ENCODE peak calls at places on chromosome 10, in nine cellular contexts. F, T, U, Y, M, E, O, A and R are unnamed samples. For H3K4me1 and H3K36me3, the result is how much of the 10 kb centered on the place peaks cover.

GRCh38 chr10:70331486-70332268 is 47.9 kb upstream of the NPFFR1 start:
- DNase-seq in F (peak), T (no peak), U (peak), Y (no peak), M (peak), E (peak), O (peak), A (no peak), R (no peak)

GRCh38 chr10:119896061-119896655 is 3.6 kb downstream of the SEC23IP start:
- DNase-seq in F (peak), T (no peak), U (peak), Y (no peak), M (peak), E (no peak), O (peak), A (no peak), R (no peak)

GRCh38 chr10:85575441-85575840 is 791.2 kb downstream of the GRID1 start:
- DNase-seq in F (no peak), T (peak), U (no peak), Y (no peak), M (no peak), E (no peak), O (no peak), A (no peak), R (no peak)

GRCh38 chr10:22646291-22646926 is 68.0 kb downstream of the PIP4K2A start:
- DNase-seq in F (no peak), T (no peak), U (no peak), Y (no peak), M (no peak), E (peak), O (no peak), A (no peak), R (no peak)

GRCh38 chr10:44756235-44756634 is 154.9 kb upstream of the TMEM72 start:
- DNase-seq in F (peak), T (no peak), U (peak), Y (no peak), M (no peak), E (no peak), O (peak), A (no peak), R (no peak)

GRCh38 chr10:80205478-80206276 is at the start of gene ANXA11:
- DNase-seq in F (peak), T (peak), U (peak), Y (peak), M (peak), E (peak), O (peak), A (peak), R (peak)

GRCh38 chr10:380313-380955 is 245.2 kb downstream of the ZMYND11 start:
- DNase-seq in F (peak), T (no peak), U (no peak), Y (no peak), M (no peak), E (no peak), O (peak), A (no peak), R (no peak)

GRCh38 chr10:133335238-133336122 is 1.2 kb downstream of the CALY start:
- DNase-seq in F (peak), T (peak), U (peak), Y (peak), M (peak), E (peak), O (peak), A (peak), R (peak)

GRCh38 chr10:114174462-114175190 is 623 bp upstream of the CCDC186 start:
- DNase-seq in F (peak), T (peak), U (peak), Y (peak), M (peak), E (no peak), O (peak), A (no peak), R (peak)

GRCh38 chr10:50242777-50243176 is 8.5 kb downstream of the ASAH2 start:
- DNase-seq in F (no peak), T (no peak), U (peak), Y (no peak), M (no peak), E (no peak), O (no peak), A (no peak), R (no peak)

GRCh38 chr10:114472874-114473248 is 68.6 kb upstream of the AFAP1L2 start:
- DNase-seq in F (no peak), T (no peak), U (no peak), Y (no peak), M (no peak), E (no peak), O (no peak), A (no peak), R (no peak)

GRCh38 chr10:71649631-71650030 is 69.9 kb downstream of the C10orf105 start:
- DNase-seq in F (no peak), T (no peak), U (no peak), Y (no peak), M (no peak), E (no peak), O (no peak), A (no peak), R (no peak)

GRCh38 chr10:93199221-93199681 is 125.6 kb downstream of the CYP26A1 start:
- DNase-seq in F (peak), T (peak), U (peak), Y (no peak), M (peak), E (no peak), O (peak), A (peak), R (no peak)

GRCh38 chr10:101007915-101008822 is 8.6 kb downstream of the LZTS2 start:
- DNase-seq in F (no peak), T (no peak), U (peak), Y (no peak), M (no peak), E (no peak), O (no peak), A (no peak), R (no peak)

GRCh38 chr10:100287756-100288155 is 1.3 kb upstream of the BLOC1S2 start:
- DNase-seq in F (no peak), T (no peak), U (no peak), Y (no peak), M (no peak), E (no peak), O (no peak), A (no peak), R (no peak)

GRCh38 chr10:116809528-116810500 is 39.5 kb upstream of the ENO4 start:
- DNase-seq in F (no peak), T (peak), U (peak), Y (no peak), M (peak), E (no peak), O (peak), A (no peak), R (no peak)

GRCh38 chr10:21079330-21079658 is 182.2 kb upstream of the NEBL start:
- DNase-seq in F (no peak), T (no peak), U (no peak), Y (no peak), M (no peak), E (no peak), O (no peak), A (no peak), R (no peak)

GRCh38 chr10:126235091-126235978 is 152.9 kb downstream of the ADAM12 start:
- DNase-seq in F (no peak), T (no peak), U (peak), Y (peak), M (no peak), E (no peak), O (no peak), A (no peak), R (no peak)

GRCh38 chr10:31587691-31588090 is 268.7 kb downstream of the ZEB1 start:
- DNase-seq in F (no peak), T (no peak), U (no peak), Y (no peak), M (no peak), E (no peak), O (no peak), A (no peak), R (no peak)

GRCh38 chr10:55410415-55410885 is 609.4 kb upstream of the PCDH15 start:
- DNase-seq in F (no peak), T (peak), U (peak), Y (no peak), M (peak), E (no peak), O (peak), A (no peak), R (no peak)

GRCh38 chr10:31075434-31075833 is 43.8 kb upstream of the ZNF438 start:
- DNase-seq in F (peak), T (no peak), U (peak), Y (no peak), M (no peak), E (no peak), O (peak), A (no peak), R (no peak)

GRCh38 chr10:50621981-50622496 is 1.7 kb downstream of the SGMS1 start:
- DNase-seq in F (peak), T (peak), U (peak), Y (peak), M (peak), E (peak), O (peak), A (peak), R (peak)

GRCh38 chr10:48306870-48307531 is 524 bp downstream of the MAPK8 start:
- DNase-seq in F (peak), T (peak), U (peak), Y (no peak), M (peak), E (peak), O (peak), A (peak), R (peak)

GRCh38 chr10:38047666-38048065 is 37.2 kb downstream of the ZNF33A start:
- DNase-seq in F (peak), T (no peak), U (peak), Y (no peak), M (no peak), E (no peak), O (peak), A (no peak), R (no peak)

GRCh38 chr10:34049887-34050286 is 715.4 kb upstream of the NRP1 start:
- DNase-seq in F (peak), T (no peak), U (peak), Y (no peak), M (no peak), E (no peak), O (peak), A (no peak), R (no peak)

GRCh38 chr10:63157845-63158624 is 24.9 kb downstream of the NRBF2 start:
- DNase-seq in F (peak), T (peak), U (peak), Y (no peak), M (peak), E (peak), O (peak), A (no peak), R (no peak)

GRCh38 chr10:89916481-89916880 is 215.1 kb downstream of the KIF20B start:
- DNase-seq in F (no peak), T (no peak), U (peak), Y (no peak), M (no peak), E (no peak), O (peak), A (no peak), R (no peak)

GRCh38 chr10:105875050-105875449 is 1234.0 kb downstream of the SORCS3 start:
- DNase-seq in F (no peak), T (no peak), U (no peak), Y (no peak), M (no peak), E (no peak), O (no peak), A (no peak), R (no peak)

GRCh38 chr10:131638481-131639278 is 262.1 kb upstream of the PPP2R2D start:
- DNase-seq in F (no peak), T (no peak), U (no peak), Y (no peak), M (no peak), E (no peak), O (no peak), A (no peak), R (no peak)

GRCh38 chr10:70752571-70752970 is 32.6 kb downstream of the TBATA start:
- DNase-seq in F (no peak), T (no peak), U (no peak), Y (peak), M (no peak), E (no peak), O (no peak), A (no peak), R (peak)

GRCh38 chr10:47137311-47137851 is 162.6 kb upstream of the GDF10 start:
- DNase-seq in F (peak), T (no peak), U (peak), Y (no peak), M (no peak), E (no peak), O (peak), A (no peak), R (no peak)

GRCh38 chr10:17216217-17216900 is 11.7 kb upstream of the VIM start:
- DNase-seq in F (peak), T (no peak), U (peak), Y (peak), M (no peak), E (no peak), O (peak), A (peak), R (no peak)

GRCh38 chr10:117472872-117473271 is 69.7 kb upstream of the EMX2 start:
- DNase-seq in F (no peak), T (no peak), U (no peak), Y (no peak), M (no peak), E (no peak), O (no peak), A (no peak), R (no peak)

GRCh38 chr10:132448248-132448731 is 51.3 kb downstream of the PWWP2B start:
- DNase-seq in F (no peak), T (peak), U (peak), Y (peak), M (peak), E (no peak), O (peak), A (peak), R (peak)

GRCh38 chr10:109633846-109634245 is 289.5 kb downstream of the XPNPEP1 start:
- DNase-seq in F (no peak), T (peak), U (no peak), Y (no peak), M (no peak), E (no peak), O (no peak), A (no peak), R (no peak)

GRCh38 chr10:103833731-103834365 is 21.5 kb downstream of the SH3PXD2A start:
- DNase-seq in F (no peak), T (no peak), U (peak), Y (no peak), M (peak), E (no peak), O (peak), A (peak), R (peak)

GRCh38 chr10:103836776-103837344 is 18.5 kb downstream of the SH3PXD2A start:
- DNase-seq in F (no peak), T (no peak), U (no peak), Y (no peak), M (no peak), E (no peak), O (no peak), A (no peak), R (no peak)

GRCh38 chr10:103836273-103836672 is 19.1 kb downstream of the SH3PXD2A start:
- DNase-seq in F (no peak), T (no peak), U (no peak), Y (no peak), M (no peak), E (no peak), O (no peak), A (no peak), R (no peak)

GRCh38 chr10:103834436-103835095 is 20.8 kb downstream of the SH3PXD2A start:
- DNase-seq in F (no peak), T (no peak), U (no peak), Y (no peak), M (no peak), E (no peak), O (no peak), A (no peak), R (no peak)

GRCh38 chr10:103835121-103836045 is 20.0 kb downstream of the SH3PXD2A start:
- DNase-seq in F (peak), T (no peak), U (peak), Y (no peak), M (no peak), E (no peak), O (peak), A (peak), R (peak)
- H3K4me1 ChIP-seq in F (under half), T (under half), U (under half), Y (under half), M (under half), E (under half), O (half or more), A (under half), R (under half)

DNA sequence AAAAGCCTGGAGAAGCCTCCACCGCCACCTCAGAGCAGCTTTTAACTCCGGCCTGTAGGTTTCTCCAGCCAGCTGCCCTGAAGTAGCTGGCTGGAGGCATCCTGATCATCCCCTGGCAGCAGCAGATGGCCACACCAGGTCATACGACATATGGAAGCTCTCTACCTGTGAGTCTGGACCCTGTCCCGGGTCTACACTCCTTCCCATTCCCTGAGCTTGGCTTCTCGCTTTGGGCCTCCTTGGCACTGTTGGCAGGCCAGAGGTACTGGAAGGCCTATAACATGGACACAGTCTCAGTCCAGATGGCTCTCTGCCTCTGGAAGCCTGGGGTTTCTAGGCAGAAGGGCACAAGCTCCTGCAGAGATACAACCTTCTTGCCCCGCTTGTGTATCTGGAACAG is 43.5 kb upstream of the TRIM8 start:
- DNase-seq in F (no peak), T (no peak), U (no peak), Y (no peak), M (no peak), E (no peak), O (no peak), A (no peak), R (no peak)
- H3K36me3 ChIP-seq in F (under half), T (under half), U (under half), Y (under half), M (under half), E (under half), O (under half), A (under half), R (under half)

DNA sequence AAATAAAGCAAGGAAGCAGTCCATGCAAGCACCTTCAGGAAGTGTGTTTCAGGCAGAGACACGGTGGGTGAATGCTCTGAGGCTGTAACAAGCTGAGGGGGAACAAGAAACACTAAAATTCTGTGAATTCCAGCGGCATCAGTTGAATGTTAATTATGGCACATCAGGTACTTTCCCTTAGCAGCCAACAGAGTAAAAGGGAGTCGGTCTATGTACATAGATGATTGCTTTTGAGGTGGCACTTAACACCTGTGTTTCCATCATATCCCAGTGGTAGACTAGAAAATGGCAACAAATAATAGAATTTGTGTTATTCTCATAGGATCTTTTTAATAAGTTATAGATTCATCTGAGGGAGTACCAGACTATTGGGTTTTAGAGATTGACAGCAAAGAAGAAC is 481.0 kb upstream of the KLF6 start:
- DNase-seq in F (no peak), T (no peak), U (no peak), Y (no peak), M (no peak), E (no peak), O (no peak), A (no peak), R (no peak)
- H3K27ac ChIP-seq in F (no peak), T (no peak), U (no peak), Y (no peak), M (no peak), E (no peak), O (no peak), A (no peak), R (no peak)

DNA sequence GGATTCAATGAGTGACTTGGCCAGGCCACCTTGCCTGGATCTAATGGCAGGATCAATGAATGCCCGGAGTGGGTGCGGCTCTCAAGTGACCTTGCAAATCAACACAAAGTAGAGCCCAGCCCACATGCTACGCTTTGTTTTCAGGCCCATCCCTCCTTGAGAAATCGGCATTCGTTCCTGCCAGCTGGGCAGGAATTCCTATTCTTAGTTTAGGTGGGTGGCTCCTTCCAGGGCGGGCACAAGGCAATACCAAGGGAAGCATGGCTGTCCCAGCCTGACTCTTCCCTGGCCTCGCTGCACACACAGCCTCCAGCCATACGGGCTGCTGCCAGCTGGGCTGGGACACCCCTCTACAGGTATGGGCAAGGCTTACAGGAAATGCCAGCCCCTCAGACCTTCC is 119.3 kb downstream of the SH3PXD2A start:
- DNase-seq in F (no peak), T (no peak), U (no peak), Y (no peak), M (no peak), E (no peak), O (no peak), A (no peak), R (no peak)
- H3K4me1 ChIP-seq in F (under half), T (under half), U (under half), Y (under half), M (under half), E (under half), O (under half), A (under half), R (under half)

GRCh38 chr10:68559872-68560200 is 301 bp upstream of the TET1 start:
- DNase-seq in F (no peak), T (no peak), U (peak), Y (no peak), M (no peak), E (no peak), O (no peak), A (no peak), R (no peak)
- H3K36me3 ChIP-seq in F (under half), T (under half), U (under half), Y (under half), M (under half), E (under half), O (under half), A (under half), R (under half)

GRCh38 chr10:13587367-13587766 is 602 bp downstream of the PRPF18 start:
- DNase-seq in F (no peak), T (peak), U (peak), Y (no peak), M (peak), E (no peak), O (no peak), A (no peak), R (no peak)
- H3K27ac ChIP-seq in F (no peak), T (no peak), U (no peak), Y (no peak), M (no peak), E (peak), O (no peak), A (no peak), R (no peak)